ENCODE peak calls at places on chromosomes 7 and 10, in four cellular contexts. O, L, E and H are unnamed samples.

GRCh38 chr7:183907-184767 is 8.2 kb upstream of the FAM20C start:
- DNase-seq in E (no peak), L (no peak), O (no peak), H (no peak)

GRCh38 chr7:74031403-74032190 is 3.6 kb downstream of the ELN start:
- DNase-seq in L (no peak), E (no peak), O (no peak), H (peak)

GRCh38 chr7:137006293-137006692 is 137.8 kb downstream of the CHRM2 start:
- DNase-seq in O (peak), E (no peak), L (no peak), H (no peak)

GRCh38 chr10:69801434-69802315 is at the start of gene COL13A1:
- DNase-seq in O (peak), L (peak), E (peak), H (peak)

GRCh38 chr7:4190021-4190981 is 491.8 kb upstream of the FOXK1 start:
- DNase-seq in E (no peak), L (no peak), O (no peak), H (no peak)

GRCh38 chr7:128030999-128031681 is at the start of gene LRRC4:
- DNase-seq in L (no peak), E (peak), O (peak), H (no peak)

GRCh38 chr7:114652041-114652440 is 237.4 kb downstream of the FOXP2 start:
- DNase-seq in L (no peak), E (no peak), O (no peak), H (no peak)

GRCh38 chr10:73848821-73849489 is 25.4 kb downstream of the CAMK2G start:
- DNase-seq in L (peak), O (peak), E (peak), H (peak)

GRCh38 chr7:21064698-21065648 is 278.3 kb upstream of the SP8 start:
- DNase-seq in O (no peak), E (no peak), L (no peak), H (no peak)

GRCh38 chr7:73526892-73527821 is 5.1 kb upstream of the BAZ1B start:
- DNase-seq in E (no peak), O (no peak), L (no peak), H (peak)

GRCh38 chr10:7950981-7951847 is 103.3 kb upstream of the GATA3 start:
- DNase-seq in L (no peak), O (peak), E (no peak), H (no peak)

GRCh38 chr10:124364674-124365073 is 54.0 kb downstream of the OAT start:
- DNase-seq in O (no peak), L (no peak), E (no peak), H (no peak)

GRCh38 chr7:143910473-143911248 is 8.7 kb upstream of the TCAF1 start:
- DNase-seq in E (no peak), O (peak), L (no peak), H (no peak)

GRCh38 chr10:124161212-124162000 is 68.0 kb upstream of the CHST15 start:
- DNase-seq in L (no peak), E (no peak), O (no peak), H (no peak)

GRCh38 chr7:88169717-88170320 is 50.0 kb downstream of the SRI start:
- DNase-seq in E (no peak), O (peak), L (no peak), H (no peak)

GRCh38 chr7:90345548-90346319 is 782 bp upstream of the GTPBP10 start:
- DNase-seq in E (no peak), O (peak), L (no peak), H (peak)

GRCh38 chr10:47098964-47099363 is 187.7 kb downstream of the PTPN20 start:
- DNase-seq in E (no peak), O (no peak), L (no peak), H (no peak)

GRCh38 chr7:155388561-155388960 is 69.4 kb upstream of the EN2 start:
- DNase-seq in L (no peak), O (no peak), E (no peak), H (no peak)

GRCh38 chr7:73560035-73560835 is 2.7 kb upstream of the BCL7B start:
- DNase-seq in E (no peak), L (no peak), O (peak), H (no peak)

GRCh38 chr7:123570390-123571182 is 13.0 kb upstream of the NDUFA5 start:
- DNase-seq in O (no peak), E (no peak), L (no peak), H (peak)

GRCh38 chr7:157782041-157782440 is 445.2 kb downstream of the DNAJB6 start:
- DNase-seq in L (no peak), E (no peak), O (no peak), H (no peak)

GRCh38 chr10:11424456-11425287 is 186.8 kb downstream of the USP6NL start:
- DNase-seq in L (peak), E (peak), O (peak), H (peak)

GRCh38 chr10:79349766-79350406 is 2.6 kb downstream of the PPIF start:
- DNase-seq in L (no peak), O (no peak), E (no peak), H (no peak)

DNA sequence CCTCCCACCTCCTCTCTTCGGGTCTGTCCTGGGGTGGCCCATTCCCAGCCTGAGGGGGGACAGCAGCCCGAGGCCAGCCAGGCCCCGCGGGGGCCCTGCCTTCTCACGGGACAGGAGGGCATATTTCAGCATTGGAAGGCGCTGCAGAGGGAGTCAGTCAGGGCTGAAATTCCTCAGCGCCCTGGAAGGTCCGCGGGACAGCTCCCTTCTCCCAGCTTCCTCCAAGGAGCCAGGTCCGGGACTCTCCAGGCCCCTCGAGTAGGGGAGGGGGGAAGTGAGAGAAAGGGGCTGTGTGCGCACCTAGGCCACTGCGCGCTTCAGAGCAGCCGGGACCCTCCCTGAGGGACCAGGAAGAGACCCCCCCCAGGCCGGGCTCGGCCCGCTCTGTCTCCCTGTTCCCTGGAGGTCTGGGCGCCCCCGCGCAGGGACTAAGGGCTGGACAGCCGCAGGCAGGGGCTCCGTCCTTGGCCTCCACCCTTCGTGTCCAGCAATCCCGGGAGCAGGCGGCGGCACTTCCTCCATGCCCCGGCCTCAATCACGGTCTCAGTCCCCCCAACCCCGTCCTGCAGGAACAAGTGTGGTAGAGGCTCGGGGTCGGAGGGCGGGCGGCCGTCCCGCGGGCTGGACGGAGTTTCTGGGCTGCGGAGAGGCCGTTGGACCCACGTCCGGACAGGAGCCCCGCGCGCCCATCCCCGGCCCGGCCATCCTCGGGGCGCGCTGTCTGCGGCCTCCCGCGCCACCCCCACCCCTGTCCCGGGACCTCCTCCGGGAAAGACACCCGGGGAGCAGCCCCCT is 6.0 kb upstream of the ELFN1 start:
- DNase-seq in O (no peak), L (peak), E (peak), H (no peak)
- H3K18ac ChIP-seq in O (no peak), L (no peak), E (peak), H (no peak)

GRCh38 chr10:132700168-132701098 is 85.5 kb downstream of the NKX6-2 start:
- DNase-seq in O (peak), L (no peak), E (no peak), H (no peak)
- H3K4ac ChIP-seq in O (peak), L (no peak), E (no peak), H (no peak)

DNA sequence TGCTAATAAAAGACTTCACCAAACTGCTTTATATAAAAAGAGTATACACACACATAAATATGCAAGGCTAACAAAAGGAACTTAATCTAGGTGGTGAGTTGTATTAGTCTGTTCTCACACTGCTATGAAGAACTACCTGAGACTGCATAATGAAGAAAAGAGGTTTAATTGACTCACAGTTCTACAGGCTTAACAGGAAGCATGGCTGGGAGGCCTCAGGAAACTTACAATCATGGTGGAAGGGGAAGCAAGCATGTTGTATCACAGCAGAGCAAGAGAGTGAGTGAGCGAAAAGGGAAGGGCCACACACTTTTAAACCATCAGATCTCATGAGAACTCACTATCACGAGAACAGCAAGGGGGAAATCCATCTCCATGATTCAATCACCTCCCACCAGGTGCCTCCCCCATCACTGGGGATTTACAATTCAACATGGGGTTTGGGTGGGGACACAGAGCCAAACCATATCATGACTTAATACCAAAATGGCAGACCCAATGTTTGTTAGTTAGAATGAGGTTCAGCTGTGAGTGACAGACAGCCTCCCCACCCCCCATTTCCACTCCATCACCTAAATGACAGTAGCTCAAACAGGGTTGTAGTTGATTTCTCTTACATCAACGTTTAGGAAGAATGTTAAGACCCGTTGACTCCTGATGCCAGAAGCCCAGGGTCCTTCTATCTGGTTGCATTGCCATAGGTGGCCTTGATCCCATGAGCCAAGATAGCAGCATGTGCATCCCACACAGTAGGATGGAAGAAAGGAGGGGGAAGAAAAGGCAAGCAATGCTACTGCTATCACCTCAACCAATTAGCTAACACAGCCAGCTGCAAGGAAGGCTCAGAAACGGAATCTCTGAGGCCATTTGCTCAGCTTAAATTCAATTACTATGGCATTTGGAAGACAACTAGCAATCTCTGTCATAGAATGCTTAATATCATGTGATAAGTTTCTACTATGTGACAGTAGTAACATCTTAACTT is 77.0 kb downstream of the CCDC71L start:
- DNase-seq in L (no peak), E (no peak), O (no peak), H (no peak)
- H2AFZ ChIP-seq in L (no peak), E (no peak), O (no peak), H (no peak)

DNA sequence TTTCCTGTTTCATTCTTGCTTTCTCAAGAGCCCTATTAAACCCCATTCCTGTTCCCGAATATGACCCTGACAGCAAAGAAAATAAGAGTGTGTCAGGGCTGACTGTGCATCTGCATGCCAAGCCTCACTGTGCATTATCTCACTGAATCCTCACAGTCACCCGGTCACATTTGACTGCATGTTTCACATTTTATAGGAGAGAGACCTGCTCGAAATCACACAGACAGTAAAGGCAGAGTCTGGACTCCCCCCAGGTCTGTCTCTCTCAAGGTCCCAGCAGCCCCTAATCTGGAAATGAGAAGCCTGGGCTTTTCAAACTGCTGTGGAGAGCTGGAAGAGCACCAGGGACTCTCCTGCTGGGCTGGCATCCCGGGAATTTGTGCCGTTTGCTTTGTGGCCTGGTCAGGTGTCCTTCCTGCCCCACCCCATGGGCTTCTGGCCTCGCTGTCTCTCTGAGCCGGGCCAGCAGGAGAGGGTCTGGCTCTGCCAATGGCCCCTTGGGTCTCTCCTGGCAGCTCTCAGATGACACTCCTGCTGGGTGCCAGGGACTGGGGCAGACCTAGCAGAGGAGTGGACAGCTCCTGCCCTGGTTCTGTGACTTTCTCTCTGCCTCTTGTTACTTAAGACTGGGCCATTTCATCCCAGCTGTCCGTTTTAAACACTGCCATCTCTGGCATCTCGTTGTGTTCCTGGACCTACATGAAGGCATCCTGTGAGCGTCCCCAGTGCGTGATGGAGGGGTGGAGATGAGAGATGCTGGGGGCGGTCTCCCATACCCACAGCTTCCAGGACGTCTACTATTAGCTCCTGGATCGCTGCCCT is 173.6 kb downstream of the ARHGAP12 start:
- DNase-seq in O (no peak), E (no peak), L (peak), H (peak)
- H3K18ac ChIP-seq in O (no peak), E (peak), L (peak), H (no peak)

GRCh38 chr10:1294748-1295147 is 238.6 kb downstream of the WDR37 start:
- DNase-seq in O (no peak), E (no peak), L (peak), H (no peak)

GRCh38 chr10:1292611-1293021 is 236.4 kb downstream of the WDR37 start:
- DNase-seq in E (no peak), O (no peak), L (peak), H (no peak)

GRCh38 chr10:1293147-1293546 is 237.0 kb downstream of the WDR37 start:
- DNase-seq in O (no peak), L (peak), E (no peak), H (no peak)

GRCh38 chr10:1295756-1296480 is 239.7 kb downstream of the WDR37 start:
- DNase-seq in O (no peak), E (no peak), L (peak), H (no peak)

GRCh38 chr10:1293636-1294440 is 237.7 kb downstream of the WDR37 start:
- DNase-seq in O (no peak), L (peak), E (no peak), H (no peak)
- H3K4ac ChIP-seq in O (no peak), L (no peak), E (no peak), H (no peak)

GRCh38 chr10:67772894-67773511 is 65.0 kb downstream of the DNAJC12 start:
- DNase-seq in L (no peak), E (no peak), O (peak), H (peak)
- H2AFZ ChIP-seq in L (peak), E (no peak), O (no peak), H (no peak)

DNA sequence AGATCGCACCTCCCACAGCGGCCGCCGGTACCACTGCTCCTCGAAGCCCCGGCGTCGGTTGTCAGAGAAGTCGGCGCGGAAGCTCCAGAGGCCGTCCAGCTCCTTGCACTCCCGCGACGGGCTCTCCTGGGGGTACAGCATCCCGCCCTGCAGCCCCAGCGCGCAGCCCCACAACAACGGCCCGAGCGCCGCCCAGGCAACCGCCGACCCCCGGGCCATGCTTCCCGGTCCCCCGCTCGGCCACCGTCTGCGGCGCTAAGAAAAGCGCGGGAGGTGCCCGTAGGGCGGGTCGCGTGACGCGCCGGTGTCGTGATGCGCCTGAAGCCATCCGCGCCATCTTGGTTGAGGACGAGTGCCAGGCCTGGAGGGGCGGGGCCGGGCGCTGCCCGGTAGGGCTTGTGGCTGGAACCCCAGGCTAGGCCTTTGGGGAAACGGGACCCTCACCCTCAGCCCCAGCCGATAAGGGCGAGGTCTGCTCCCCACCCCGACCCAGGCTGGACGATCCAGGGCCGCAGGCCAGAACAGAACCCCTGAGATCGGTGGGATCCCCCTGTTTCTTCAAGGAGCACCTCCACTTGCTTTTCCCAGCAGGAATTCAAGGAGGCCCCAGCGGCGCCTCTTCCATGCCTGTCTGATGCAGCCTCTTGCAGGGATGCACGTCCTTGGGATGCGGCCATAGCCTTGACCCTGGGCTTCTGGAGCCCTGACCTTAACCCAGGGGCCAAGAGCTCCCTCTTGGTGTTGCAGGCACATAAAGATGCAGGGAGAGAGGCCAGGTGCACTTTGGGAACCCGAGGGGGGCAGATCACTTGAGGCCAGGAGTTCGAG is at the start of gene GUSB:
- DNase-seq in E (peak), O (peak), L (peak), H (peak)
- H3K18ac ChIP-seq in E (peak), O (peak), L (peak), H (peak)

DNA sequence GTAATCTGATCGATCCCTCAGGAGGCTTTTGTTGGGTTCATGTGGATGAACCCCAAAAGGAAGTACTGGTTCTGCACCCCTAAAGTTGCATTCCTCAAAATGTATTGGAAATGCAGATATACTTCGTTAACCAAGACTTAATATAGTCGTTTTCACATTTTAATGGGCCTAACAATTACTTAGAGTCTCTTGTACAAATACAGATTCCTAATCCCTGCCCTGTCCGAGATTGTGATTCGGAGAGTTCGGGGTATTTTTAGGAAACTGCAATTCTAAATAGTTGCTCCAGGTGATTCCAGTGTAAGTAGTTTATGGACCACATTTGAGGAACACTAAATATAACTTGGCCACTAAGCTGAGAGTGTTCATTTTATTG is 811 bp downstream of the TRUB1 start:
- DNase-seq in L (no peak), O (no peak), E (no peak), H (no peak)
- H3K4ac ChIP-seq in L (no peak), O (peak), E (no peak), H (peak)

GRCh38 chr7:38141187-38141586 is 36.9 kb upstream of the STARD3NL start:
- DNase-seq in E (no peak), O (no peak), L (no peak), H (no peak)
- H2AFZ ChIP-seq in E (no peak), O (no peak), L (peak), H (no peak)

DNA sequence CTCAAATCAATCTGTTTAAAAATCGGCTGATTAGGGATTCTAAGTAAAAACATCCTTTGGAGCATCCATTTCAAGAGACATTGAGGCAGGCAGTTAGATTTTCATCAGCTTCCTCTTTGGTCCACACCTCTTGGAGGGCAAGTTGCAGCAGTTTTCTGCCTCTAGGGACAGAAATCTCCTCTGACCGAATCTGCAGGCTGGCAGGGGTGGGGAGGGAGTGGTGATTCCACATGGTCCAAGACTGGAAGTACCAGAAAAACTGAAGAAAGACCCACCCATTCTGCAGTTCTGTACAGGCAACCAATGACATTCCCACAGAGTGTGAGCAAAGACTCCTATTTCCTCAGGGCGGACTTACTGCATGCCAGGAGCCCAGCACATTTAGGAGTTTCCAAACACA is 29.0 kb downstream of the FGFBP3 start:
- DNase-seq in E (peak), O (no peak), L (no peak), H (peak)
- H3K18ac ChIP-seq in E (peak), O (no peak), L (peak), H (no peak)